ENCODE peak calls at places on chromosomes 4 and X, in five cellular contexts. N, H, Z, C and T are unnamed samples.

GRCh38 chr4:2220016-2220620 is 21.8 kb downstream of the HAUS3 start:
- DNase-seq in N (peak), Z (peak), C (peak), H (no peak), T (peak)

GRCh38 chr4:124061413-124061812 is 651.1 kb downstream of the ANKRD50 start:
- DNase-seq in H (no peak), C (no peak), N (no peak), Z (peak), T (peak)

GRCh38 chr4:1599491-1600210 is 84.5 kb downstream of the FAM53A start:
- DNase-seq in Z (no peak), N (no peak), C (no peak), H (no peak), T (no peak)

GRCh38 chr4:36332023-36332781 is 50.8 kb downstream of the DTHD1 start:
- DNase-seq in Z (peak), C (no peak), H (no peak), N (peak), T (no peak)

GRCh38 chr4:73021634-73022033 is 47.9 kb downstream of the COX18 start:
- DNase-seq in Z (peak), N (no peak), H (no peak), C (peak), T (peak)

GRCh38 chr4:52911684-52912294 is 49.7 kb downstream of the RASL11B start:
- DNase-seq in N (peak), H (no peak), Z (peak), C (peak), T (peak)

GRCh38 chr4:70705856-70706461 is 15.8 kb upstream of the RUFY3 start:
- DNase-seq in H (no peak), Z (peak), N (no peak), C (no peak), T (no peak)

GRCh38 chr4:48127882-48128394 is 6.1 kb downstream of the TXK start:
- DNase-seq in Z (peak), C (peak), N (no peak), H (peak), T (peak)

GRCh38 chr4:185137233-185137925 is 5.7 kb upstream of the SLC25A4 start:
- DNase-seq in N (no peak), H (no peak), Z (no peak), C (no peak), T (no peak)

GRCh38 chrX:53320543-53321215 is 39.3 kb upstream of the IQSEC2 start:
- DNase-seq in H (no peak), Z (no peak), C (peak), N (no peak), T (no peak)

GRCh38 chr4:153931804-153932203 is 142.9 kb upstream of the SFRP2 start:
- DNase-seq in Z (no peak), N (no peak), H (no peak), C (no peak), T (no peak)

GRCh38 chr4:24915121-24915922 is 2.5 kb upstream of the CCDC149 start:
- DNase-seq in H (no peak), N (no peak), Z (no peak), C (no peak), T (no peak)